ENCODE peak calls at places on chromosomes 16 and 17, in eight cellular contexts. Z is GM23338, V is stomach, H is SK-N-SH, G is HepG2, J is suprapubic skin, T is upper lobe of left lung, M is prostate gland. D is an unnamed sample.

GRCh38 chr16:9612267-9612666 is 520.8 kb downstream of the HAPSTR1 start:
- DNase-seq in Z (no peak), V (no peak), H (no peak), G (no peak), J (no peak), T (no peak), M (no peak), D (no peak)

GRCh38 chr16:57941016-57941656 is 29.8 kb downstream of the CNGB1 start:
- DNase-seq in Z (no peak), V (peak; percentile 94), H (peak; percentile 86), G (no peak), J (no peak), T (no peak), M (peak; percentile 91), D (no peak)

GRCh38 chr17:79993390-79994221 is 42.1 kb downstream of the TBC1D16 start:
- DNase-seq in Z (peak; percentile 69), V (peak; percentile 80), H (no peak), G (peak; percentile 99), J (peak; percentile 93), T (peak; percentile 85), M (peak; percentile 64), D (peak; percentile 87)

GRCh38 chr17:73470369-73470768 is 158.6 kb upstream of the CDC42EP4 start:
- DNase-seq in Z (no peak), V (no peak), H (no peak), G (no peak), J (no peak), T (no peak), M (no peak), D (no peak)

GRCh38 chr17:17506181-17506741 is 10.1 kb upstream of the RASD1 start:
- DNase-seq in Z (no peak), V (no peak), H (peak; percentile 57), G (no peak), J (no peak), T (no peak), M (no peak), D (no peak)

GRCh38 chr17:75776399-75777242 is 8.0 kb upstream of the UNK start:
- DNase-seq in Z (no peak), V (no peak), H (no peak), G (no peak), J (peak; percentile 49), T (no peak), M (no peak), D (peak; percentile 43)

GRCh38 chr17:47692895-47693666 is 880 bp upstream of the TBKBP1 start:
- DNase-seq in Z (peak; percentile 43), V (no peak), H (peak; percentile 46), G (no peak), J (no peak), T (no peak), M (no peak), D (no peak)

GRCh38 chr17:27856676-27857429 is 36.3 kb downstream of the LYRM9 start:
- DNase-seq in Z (peak; percentile 16), V (no peak), H (no peak), G (no peak), J (no peak), T (no peak), M (no peak), D (no peak)

GRCh38 chr17:72761893-72762622 is 330.4 kb downstream of the SLC39A11 start:
- DNase-seq in Z (no peak), V (no peak), H (no peak), G (no peak), J (no peak), T (no peak), M (no peak), D (no peak)

DNA sequence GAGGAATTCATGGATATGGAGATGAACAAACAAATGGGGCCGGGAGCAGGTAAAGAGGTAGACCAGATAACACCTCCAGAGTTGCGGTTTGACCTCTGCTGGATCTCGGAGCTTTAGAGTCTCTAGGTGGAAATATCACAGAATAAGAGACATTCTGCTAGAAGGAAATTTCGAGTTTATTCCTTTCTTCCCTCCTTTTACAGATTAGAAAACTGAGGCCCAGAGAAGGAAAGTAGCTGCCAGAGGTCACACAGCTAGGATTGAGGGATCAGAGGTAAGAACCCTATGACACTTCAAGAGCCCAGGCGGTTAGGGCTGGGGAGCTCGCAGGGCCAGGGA is 7.7 kb upstream of the COL1A1 start:
- DNase-seq in Z (no peak), V (no peak), H (no peak), G (no peak), J (no peak), T (no peak), M (no peak), D (no peak)
- H3K4me1 ChIP-seq in Z (peaks cover 46% of the 10 kb centered on the region), V (peaks cover 19% of the 10 kb centered on the region), H (peaks cover 71% of the 10 kb centered on the region), G (peaks cover 53% of the 10 kb centered on the region), J (peaks cover 78% of the 10 kb centered on the region), T (peaks cover 20% of the 10 kb centered on the region), M (no peaks in the 10 kb centered on the region), D (peaks cover 20% of the 10 kb centered on the region)

GRCh38 chr17:57553991-57554825 is 190.9 kb downstream of the CCDC182 start:
- DNase-seq in Z (peak; percentile 90), V (no peak), H (peak; percentile 36), G (no peak), J (no peak), T (no peak), M (no peak), D (no peak)
- TF ChIP-seq POLR2AphosphoS5 in Z (no peak), V (no peak), H (no peak), G (no peak), J (no peak), T (no peak), M (no peak), D (no peak)

GRCh38 chr16:85146532-85146797 is 34.2 kb upstream of the CIBAR2 start:
- DNase-seq in Z (no peak), V (no peak), H (no peak), G (no peak), J (no peak), T (no peak), M (no peak), D (no peak)
- H3K4me1 ChIP-seq in Z (no peaks in the 10 kb centered on the region), V (peaks cover 3% of the 10 kb centered on the region), H (peaks cover 5% of the 10 kb centered on the region), G (peaks cover 90% of the 10 kb centered on the region), J (peaks cover 24% of the 10 kb centered on the region), T (peaks cover 14% of the 10 kb centered on the region), M (peaks cover 3% of the 10 kb centered on the region), D (peaks cover 15% of the 10 kb centered on the region)

DNA sequence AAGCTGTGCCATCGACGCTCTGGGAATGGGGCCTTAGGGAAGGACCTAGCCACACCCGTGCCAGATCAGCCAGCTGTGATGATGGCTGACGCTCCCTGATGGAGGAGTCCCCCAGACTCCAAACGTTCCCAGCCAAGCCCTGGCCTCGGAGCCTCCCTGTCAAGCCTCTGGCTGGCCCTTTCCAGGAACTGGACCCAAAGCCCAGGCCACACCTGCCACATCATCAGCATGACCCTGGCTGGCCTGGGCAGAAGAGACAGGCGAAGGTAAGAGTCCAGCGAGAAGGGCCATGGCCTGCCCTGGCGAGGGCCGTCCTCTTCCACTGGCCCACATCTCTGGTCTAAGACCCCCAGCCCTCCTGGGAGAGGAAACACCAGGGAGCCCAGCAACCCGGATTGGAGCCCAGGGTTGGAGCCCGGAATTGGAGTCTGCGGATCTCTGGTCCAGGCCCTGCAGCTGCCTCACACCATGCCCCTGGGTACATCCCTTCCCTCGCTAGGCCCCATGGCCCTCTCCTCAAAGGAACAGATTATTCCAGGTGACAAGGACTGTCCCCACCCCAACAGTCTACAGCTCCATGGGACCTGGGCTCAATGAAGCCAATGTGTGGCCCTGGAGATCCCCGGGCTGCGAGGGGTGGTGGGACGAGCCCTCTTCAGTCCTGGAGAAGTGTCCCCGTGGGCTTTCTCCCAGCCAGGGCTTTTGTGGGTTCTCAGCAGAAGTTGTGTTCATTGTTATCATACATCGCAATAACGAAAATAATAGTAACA is 105.1 kb upstream of the TNRC6C start:
- DNase-seq in Z (no peak), V (no peak), H (no peak), G (no peak), J (no peak), T (no peak), M (no peak), D (peak; percentile 71)
- TF ChIP-seq POLR2AphosphoS5 in Z (no peak), V (no peak), H (no peak), G (no peak), J (no peak), T (no peak), M (no peak), D (no peak)

DNA sequence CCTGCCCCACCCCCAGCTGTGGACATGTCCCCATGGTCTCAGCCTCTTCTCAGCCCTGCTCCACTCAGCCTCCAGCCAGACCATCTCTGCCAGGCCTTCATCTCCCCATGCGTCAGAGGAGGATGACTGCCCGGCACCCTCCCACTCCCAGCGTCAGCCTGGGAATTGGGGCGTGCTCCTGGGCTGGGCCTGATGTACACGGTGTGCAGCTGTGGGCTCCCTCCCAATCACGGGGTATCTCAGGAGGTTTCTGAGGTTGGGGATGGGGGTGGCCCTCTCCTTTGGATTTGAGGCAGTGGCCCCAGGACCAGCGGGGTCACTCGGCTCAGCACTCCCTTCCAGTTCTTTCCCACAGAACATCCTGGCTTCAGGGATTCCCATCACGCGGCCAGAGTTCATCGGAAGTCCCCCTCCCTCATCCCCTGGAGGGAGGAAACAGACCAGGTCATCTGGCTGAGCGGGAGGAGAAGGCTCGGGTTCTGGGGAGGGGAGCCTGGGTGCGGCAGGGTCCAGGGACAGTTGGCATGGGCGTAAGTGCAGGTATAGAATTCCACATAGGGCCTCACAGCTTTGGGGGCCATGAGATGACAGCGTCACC is 36.9 kb downstream of the SOCS3 start:
- DNase-seq in Z (no peak), V (no peak), H (peak; percentile 85), G (no peak), J (peak; percentile 80), T (peak; percentile 50), M (no peak), D (no peak)
- H3K4me1 ChIP-seq in Z (peaks cover 15% of the 10 kb centered on the region), V (peaks cover 32% of the 10 kb centered on the region), H (peaks cover 24% of the 10 kb centered on the region), G (peaks cover 18% of the 10 kb centered on the region), J (peaks cover 41% of the 10 kb centered on the region), T (peaks cover 43% of the 10 kb centered on the region), M (no peaks in the 10 kb centered on the region), D (no peaks in the 10 kb centered on the region)

GRCh38 chr16:86555763-86556130 is 712 bp upstream of the MTHFSD start:
- DNase-seq in Z (peak; percentile 1), V (no peak), H (no peak), G (no peak), J (no peak), T (no peak), M (no peak), D (no peak)

GRCh38 chr16:86556576-86556975 is 1.5 kb upstream of the MTHFSD start:
- DNase-seq in Z (no peak), V (no peak), H (no peak), G (no peak), J (no peak), T (no peak), M (no peak), D (no peak)

GRCh38 chr16:86553356-86553755 is 1.7 kb downstream of the MTHFSD start:
- DNase-seq in Z (peak; percentile 5), V (no peak), H (no peak), G (no peak), J (no peak), T (peak; percentile 78), M (no peak), D (peak; percentile 79)

GRCh38 chr16:86554599-86554916 is 477 bp downstream of the MTHFSD start:
- DNase-seq in Z (no peak), V (no peak), H (no peak), G (no peak), J (no peak), T (no peak), M (no peak), D (no peak)

GRCh38 chr16:86554917-86555762 is at the start of gene MTHFSD:
- DNase-seq in Z (peak; percentile 93), V (peak; percentile 94), H (peak; percentile 99), G (peak; percentile 85), J (peak; percentile 94), T (peak; percentile 100), M (peak; percentile 86), D (peak; percentile 98)
- TF ChIP-seq POLR2AphosphoS5 in Z (peak; percentile 82), V (peak; percentile 77), H (peak; percentile 93), G (peak; percentile 93), J (no peak), T (peak; percentile 89), M (peak; percentile 99), D (peak; percentile 97)